ENCODE peak calls at places on chromosomes 4 and X, in six cellular contexts. One of them, this sample, is unnamed.

GRCh38 chr4:7045961-7046921 is 3.1 kb downstream of the TADA2B start:
- DNase-seq in hepatic stellate cell: no peak
- DNase-seq in left ventricle myocardium inferior: no peak
- DNase-seq in HEK293T: no peak
- DNase-seq in activated naive CD4-positive, alpha-beta T cell treated with anti-CD3 and anti-CD28 coated beads, Interleukin-2, amount 50 U/mL, for 72 hours: no peak
- DNase-seq in CD4-positive, alpha-beta T cell: no peak
- DNase-seq in this sample: peak; percentile 61

GRCh38 chr4:53089940-53090729 is 228.0 kb downstream of the RASL11B start:
- DNase-seq in HEK293T: no peak
- DNase-seq in activated naive CD4-positive, alpha-beta T cell treated with anti-CD3 and anti-CD28 coated beads, Interleukin-2, amount 50 U/mL, for 72 hours: no peak
- DNase-seq in CD4-positive, alpha-beta T cell: no peak
- DNase-seq in left ventricle myocardium inferior: no peak
- DNase-seq in hepatic stellate cell: peak; percentile 2
- DNase-seq in this sample: no peak

GRCh38 chr4:151418385-151418784 is 9.4 kb downstream of the FHIP1A start:
- DNase-seq in activated naive CD4-positive, alpha-beta T cell treated with anti-CD3 and anti-CD28 coated beads, Interleukin-2, amount 50 U/mL, for 72 hours: no peak
- DNase-seq in hepatic stellate cell: no peak
- DNase-seq in HEK293T: no peak
- DNase-seq in left ventricle myocardium inferior: no peak
- DNase-seq in CD4-positive, alpha-beta T cell: no peak
- DNase-seq in this sample: no peak

GRCh38 chrX:85244411-85245210 is 820 bp downstream of the ZNF711 start:
- DNase-seq in activated naive CD4-positive, alpha-beta T cell treated with anti-CD3 and anti-CD28 coated beads, Interleukin-2, amount 50 U/mL, for 72 hours: peak; percentile 2
- DNase-seq in hepatic stellate cell: no peak
- DNase-seq in left ventricle myocardium inferior: no peak
- DNase-seq in CD4-positive, alpha-beta T cell: no peak
- DNase-seq in HEK293T: peak; percentile 16
- DNase-seq in this sample: no peak

GRCh38 chrX:129522184-129523059 is 868 bp downstream of the SMARCA1 start:
- DNase-seq in activated naive CD4-positive, alpha-beta T cell treated with anti-CD3 and anti-CD28 coated beads, Interleukin-2, amount 50 U/mL, for 72 hours: no peak
- DNase-seq in CD4-positive, alpha-beta T cell: no peak
- DNase-seq in hepatic stellate cell: peak; percentile 44
- DNase-seq in HEK293T: peak; percentile 70
- DNase-seq in left ventricle myocardium inferior: peak; percentile 34
- DNase-seq in this sample: peak; percentile 73

GRCh38 chrX:37509349-37509748 is 62.1 kb upstream of the LANCL3 start:
- DNase-seq in left ventricle myocardium inferior: no peak
- DNase-seq in CD4-positive, alpha-beta T cell: no peak
- DNase-seq in HEK293T: peak; percentile 6
- DNase-seq in activated naive CD4-positive, alpha-beta T cell treated with anti-CD3 and anti-CD28 coated beads, Interleukin-2, amount 50 U/mL, for 72 hours: no peak
- DNase-seq in hepatic stellate cell: no peak
- DNase-seq in this sample: no peak

GRCh38 chr4:78710536-78710935 is 65.6 kb upstream of the BMP2K start:
- DNase-seq in HEK293T: no peak
- DNase-seq in CD4-positive, alpha-beta T cell: no peak
- DNase-seq in left ventricle myocardium inferior: no peak
- DNase-seq in hepatic stellate cell: peak; percentile 34
- DNase-seq in activated naive CD4-positive, alpha-beta T cell treated with anti-CD3 and anti-CD28 coated beads, Interleukin-2, amount 50 U/mL, for 72 hours: no peak
- DNase-seq in this sample: no peak

GRCh38 chrX:128106630-128107029 is 54.4 kb upstream of the ACTRT1 start:
- DNase-seq in hepatic stellate cell: no peak
- DNase-seq in left ventricle myocardium inferior: no peak
- DNase-seq in CD4-positive, alpha-beta T cell: no peak
- DNase-seq in HEK293T: peak; percentile 45
- DNase-seq in activated naive CD4-positive, alpha-beta T cell treated with anti-CD3 and anti-CD28 coated beads, Interleukin-2, amount 50 U/mL, for 72 hours: no peak
- DNase-seq in this sample: no peak

GRCh38 chr4:101039367-101039766 is 308.0 kb downstream of the PPP3CA start:
- DNase-seq in activated naive CD4-positive, alpha-beta T cell treated with anti-CD3 and anti-CD28 coated beads, Interleukin-2, amount 50 U/mL, for 72 hours: no peak
- DNase-seq in hepatic stellate cell: no peak
- DNase-seq in HEK293T: no peak
- DNase-seq in left ventricle myocardium inferior: no peak
- DNase-seq in CD4-positive, alpha-beta T cell: no peak
- DNase-seq in this sample: no peak

GRCh38 chrX:12921886-12922599 is 15.6 kb downstream of the TLR8 start:
- DNase-seq in hepatic stellate cell: no peak
- DNase-seq in left ventricle myocardium inferior: no peak
- DNase-seq in activated naive CD4-positive, alpha-beta T cell treated with anti-CD3 and anti-CD28 coated beads, Interleukin-2, amount 50 U/mL, for 72 hours: no peak
- DNase-seq in HEK293T: no peak
- DNase-seq in CD4-positive, alpha-beta T cell: no peak
- DNase-seq in this sample: no peak

GRCh38 chr4:88041626-88042025 is 34.2 kb downstream of the PKD2 start:
- DNase-seq in HEK293T: no peak
- DNase-seq in hepatic stellate cell: no peak
- DNase-seq in activated naive CD4-positive, alpha-beta T cell treated with anti-CD3 and anti-CD28 coated beads, Interleukin-2, amount 50 U/mL, for 72 hours: no peak
- DNase-seq in CD4-positive, alpha-beta T cell: no peak
- DNase-seq in left ventricle myocardium inferior: no peak
- DNase-seq in this sample: no peak

GRCh38 chr4:24768006-24768405 is 27.4 kb upstream of the SOD3 start:
- DNase-seq in activated naive CD4-positive, alpha-beta T cell treated with anti-CD3 and anti-CD28 coated beads, Interleukin-2, amount 50 U/mL, for 72 hours: no peak
- DNase-seq in hepatic stellate cell: no peak
- DNase-seq in left ventricle myocardium inferior: no peak
- DNase-seq in HEK293T: no peak
- DNase-seq in CD4-positive, alpha-beta T cell: no peak
- DNase-seq in this sample: no peak

GRCh38 chr4:184165291-184165690 is 52.4 kb downstream of the ENPP6 start:
- DNase-seq in CD4-positive, alpha-beta T cell: no peak
- DNase-seq in activated naive CD4-positive, alpha-beta T cell treated with anti-CD3 and anti-CD28 coated beads, Interleukin-2, amount 50 U/mL, for 72 hours: no peak
- DNase-seq in HEK293T: no peak
- DNase-seq in hepatic stellate cell: no peak
- DNase-seq in left ventricle myocardium inferior: no peak
- DNase-seq in this sample: no peak

GRCh38 chr4:106149026-106149425 is 167.0 kb downstream of the TBCK start:
- DNase-seq in activated naive CD4-positive, alpha-beta T cell treated with anti-CD3 and anti-CD28 coated beads, Interleukin-2, amount 50 U/mL, for 72 hours: no peak
- DNase-seq in HEK293T: no peak
- DNase-seq in hepatic stellate cell: no peak
- DNase-seq in left ventricle myocardium inferior: no peak
- DNase-seq in CD4-positive, alpha-beta T cell: no peak
- DNase-seq in this sample: no peak

GRCh38 chr4:168163106-168163505 is 70.8 kb downstream of the ANXA10 start:
- DNase-seq in HEK293T: no peak
- DNase-seq in hepatic stellate cell: no peak
- DNase-seq in left ventricle myocardium inferior: no peak
- DNase-seq in CD4-positive, alpha-beta T cell: no peak
- DNase-seq in activated naive CD4-positive, alpha-beta T cell treated with anti-CD3 and anti-CD28 coated beads, Interleukin-2, amount 50 U/mL, for 72 hours: no peak
- DNase-seq in this sample: no peak

GRCh38 chr4:27714073-27714472 is 853.4 kb downstream of the STIM2 start:
- DNase-seq in CD4-positive, alpha-beta T cell: no peak
- DNase-seq in activated naive CD4-positive, alpha-beta T cell treated with anti-CD3 and anti-CD28 coated beads, Interleukin-2, amount 50 U/mL, for 72 hours: no peak
- DNase-seq in HEK293T: no peak
- DNase-seq in left ventricle myocardium inferior: no peak
- DNase-seq in hepatic stellate cell: no peak
- DNase-seq in this sample: no peak

GRCh38 chrX:17441965-17442364 is 67.0 kb downstream of the NHS start:
- DNase-seq in CD4-positive, alpha-beta T cell: no peak
- DNase-seq in activated naive CD4-positive, alpha-beta T cell treated with anti-CD3 and anti-CD28 coated beads, Interleukin-2, amount 50 U/mL, for 72 hours: no peak
- DNase-seq in hepatic stellate cell: peak; percentile 8
- DNase-seq in HEK293T: no peak
- DNase-seq in left ventricle myocardium inferior: no peak
- DNase-seq in this sample: no peak

GRCh38 chr4:159413252-159413941 is 310.5 kb downstream of the RAPGEF2 start:
- DNase-seq in CD4-positive, alpha-beta T cell: no peak
- DNase-seq in hepatic stellate cell: no peak
- DNase-seq in left ventricle myocardium inferior: no peak
- DNase-seq in activated naive CD4-positive, alpha-beta T cell treated with anti-CD3 and anti-CD28 coated beads, Interleukin-2, amount 50 U/mL, for 72 hours: no peak
- DNase-seq in HEK293T: no peak
- DNase-seq in this sample: no peak

GRCh38 chr4:8029689-8030088 is 90.0 kb upstream of the AFAP1 start:
- DNase-seq in left ventricle myocardium inferior: no peak
- DNase-seq in CD4-positive, alpha-beta T cell: no peak
- DNase-seq in HEK293T: no peak
- DNase-seq in hepatic stellate cell: no peak
- DNase-seq in activated naive CD4-positive, alpha-beta T cell treated with anti-CD3 and anti-CD28 coated beads, Interleukin-2, amount 50 U/mL, for 72 hours: no peak
- DNase-seq in this sample: no peak

This sample was measured in upper lobe of left lung.